ENCODE peak calls at places on chromosomes 3 and 15, in six cellular contexts. K is esophagus squamous epithelium, S is mammary epithelial cell, W is IMR-90, C is NT2/D1, O is left ventricle myocardium inferior. B is an unnamed sample.
A peak's percentile ranks its signal among the peaks of the same experiment; 100 is the strongest.

GRCh38 chr3:154427685-154428291 is 2.2 kb downstream of the GPR149 start:
- DNase-seq in K (no peak), C (no peak), W (no peak), S (no peak), O (no peak), B (no peak)

GRCh38 chr15:100346866-100347512 is 5.2 kb upstream of the ADAMTS17 start:
- DNase-seq in O (no peak), W (no peak), C (no peak), S (no peak), K (no peak), B (no peak)

GRCh38 chr3:66480666-66481065 is 20.2 kb downstream of the LRIG1 start:
- DNase-seq in O (no peak), W (peak; percentile 41), C (no peak), S (no peak), K (no peak), B (no peak)

GRCh38 chr3:197030379-197031314 is 1.0 kb upstream of the MELTF start:
- DNase-seq in S (no peak), C (no peak), K (no peak), W (no peak), O (no peak), B (no peak)

GRCh38 chr15:29805708-29806104 is 16.6 kb downstream of the TJP1 start:
- DNase-seq in S (no peak), W (no peak), O (no peak), K (no peak), C (no peak), B (no peak)

GRCh38 chr3:136473716-136474326 is 223.7 kb downstream of the PCCB start:
- DNase-seq in K (no peak), S (no peak), C (no peak), W (peak; percentile 94), O (no peak), B (no peak)

GRCh38 chr15:75732809-75733451 is 20.3 kb upstream of the CSPG4 start:
- DNase-seq in W (peak; percentile 65), C (peak; percentile 67), S (peak; percentile 44), O (peak; percentile 71), K (no peak), B (peak; percentile 22)

GRCh38 chr15:76162784-76163428 is 103.1 kb downstream of the TMEM266 start:
- DNase-seq in C (no peak), O (no peak), S (no peak), W (no peak), K (no peak), B (no peak)

GRCh38 chr3:85912981-85913380 is 954.2 kb downstream of the CADM2 start:
- DNase-seq in W (peak; percentile 2), K (no peak), C (no peak), S (peak; percentile 16), O (no peak), B (no peak)

GRCh38 chr3:116386168-116386567 is 59.1 kb downstream of the LSAMP start:
- DNase-seq in K (no peak), W (no peak), C (no peak), O (no peak), S (no peak), B (no peak)

GRCh38 chr15:31352911-31353811 is 26.5 kb downstream of the KLF13 start:
- DNase-seq in O (peak; percentile 77), S (no peak), C (no peak), W (peak; percentile 82), K (no peak), B (peak; percentile 75)

GRCh38 chr3:42836545-42837123 is 27.4 kb downstream of the ACKR2 start:
- DNase-seq in C (no peak), K (no peak), S (no peak), O (no peak), W (no peak), B (no peak)

GRCh38 chr3:122169911-122170310 is 13.6 kb upstream of the CASR start:
- DNase-seq in O (no peak), C (no peak), W (no peak), S (peak; percentile 15), K (no peak), B (no peak)

GRCh38 chr15:77024273-77025065 is 29.5 kb downstream of the PSTPIP1 start:
- DNase-seq in S (peak; percentile 21), W (peak; percentile 27), C (peak; percentile 40), O (peak; percentile 66), K (no peak), B (peak; percentile 65)

GRCh38 chr3:157595259-157595658 is 92.0 kb upstream of the VEPH1 start:
- DNase-seq in C (no peak), K (no peak), O (no peak), W (no peak), S (no peak), B (no peak)

GRCh38 chr15:75836953-75837321 is 6.3 kb upstream of the UBE2Q2 start:
- DNase-seq in W (peak; percentile 84), O (no peak), C (no peak), K (no peak), S (peak; percentile 82), B (peak; percentile 49)

GRCh38 chr3:25472747-25473146 is 44.7 kb downstream of the RARB start:
- DNase-seq in C (no peak), K (no peak), W (no peak), O (no peak), S (no peak), B (no peak)

GRCh38 chr15:34039506-34040123 is 611 bp upstream of the AVEN start:
- DNase-seq in C (no peak), K (no peak), S (peak; percentile 28), W (peak; percentile 45), O (no peak), B (no peak)

GRCh38 chr3:38968403-38968802 is 83.3 kb downstream of the SCN11A start:
- DNase-seq in O (no peak), W (no peak), C (no peak), K (no peak), S (no peak), B (no peak)

GRCh38 chr3:192481638-192482037 is 245.7 kb downstream of the FGF12 start:
- DNase-seq in C (no peak), O (no peak), W (peak; percentile 20), K (no peak), S (peak; percentile 39), B (no peak)

GRCh38 chr3:143329567-143330164 is 210.1 kb downstream of the CHST2 start:
- DNase-seq in W (no peak), K (no peak), O (no peak), S (no peak), C (no peak), B (no peak)

DNA sequence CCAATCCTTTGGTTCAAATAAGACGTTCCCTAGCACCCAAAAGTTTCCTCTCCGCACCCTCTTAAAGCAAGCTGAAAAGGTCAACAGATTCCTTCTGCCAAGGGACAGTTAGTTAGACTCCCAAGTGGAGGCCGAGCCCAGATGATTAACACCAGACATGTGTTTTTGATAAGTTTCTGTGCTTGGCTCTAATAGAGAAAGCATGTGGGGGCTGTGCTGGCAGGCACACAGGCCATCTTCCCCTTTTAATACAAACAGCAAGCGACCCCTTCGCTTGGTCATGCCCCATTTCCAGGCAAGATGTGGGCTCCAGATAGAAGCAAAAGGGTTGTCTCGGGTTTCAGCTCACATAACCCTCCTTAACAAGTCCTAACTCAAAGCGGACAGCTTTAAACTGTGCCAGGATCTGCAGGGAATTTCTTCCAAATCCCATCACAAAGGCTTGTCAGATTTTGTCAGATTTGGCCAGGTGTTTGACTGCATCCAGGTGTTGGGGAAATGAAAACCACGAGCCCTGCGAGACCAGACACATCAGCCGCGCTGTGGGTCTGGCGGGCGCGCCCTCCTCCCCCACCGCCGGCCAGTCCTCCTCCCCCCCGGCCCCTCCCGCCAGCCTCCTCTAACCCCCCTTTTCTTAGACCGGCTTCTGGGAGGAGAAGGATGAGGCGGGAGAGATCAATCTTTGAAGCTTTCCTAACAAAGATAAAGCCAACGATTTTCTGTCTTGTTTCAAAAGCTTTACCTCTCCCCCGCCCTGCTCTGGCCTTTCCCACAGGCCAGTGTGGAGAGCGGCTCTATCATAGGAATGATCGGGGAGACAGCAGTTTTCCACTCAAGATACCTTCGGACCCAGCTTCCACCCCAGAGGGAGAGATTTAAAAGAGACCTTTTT is 3.4 kb downstream of the HES1 start:
- DNase-seq in W (peak; percentile 76), S (peak; percentile 96), C (peak; percentile 79), O (peak; percentile 33), K (no peak), B (no peak)
- H3K4me1 ChIP-seq in W (peaks cover 15% of the 10 kb centered on the region), S (peaks cover 58% of the 10 kb centered on the region), C (peaks cover 10% of the 10 kb centered on the region), O (peaks cover 89% of the 10 kb centered on the region), K (peaks cover 36% of the 10 kb centered on the region), B (peaks cover 44% of the 10 kb centered on the region)

DNA sequence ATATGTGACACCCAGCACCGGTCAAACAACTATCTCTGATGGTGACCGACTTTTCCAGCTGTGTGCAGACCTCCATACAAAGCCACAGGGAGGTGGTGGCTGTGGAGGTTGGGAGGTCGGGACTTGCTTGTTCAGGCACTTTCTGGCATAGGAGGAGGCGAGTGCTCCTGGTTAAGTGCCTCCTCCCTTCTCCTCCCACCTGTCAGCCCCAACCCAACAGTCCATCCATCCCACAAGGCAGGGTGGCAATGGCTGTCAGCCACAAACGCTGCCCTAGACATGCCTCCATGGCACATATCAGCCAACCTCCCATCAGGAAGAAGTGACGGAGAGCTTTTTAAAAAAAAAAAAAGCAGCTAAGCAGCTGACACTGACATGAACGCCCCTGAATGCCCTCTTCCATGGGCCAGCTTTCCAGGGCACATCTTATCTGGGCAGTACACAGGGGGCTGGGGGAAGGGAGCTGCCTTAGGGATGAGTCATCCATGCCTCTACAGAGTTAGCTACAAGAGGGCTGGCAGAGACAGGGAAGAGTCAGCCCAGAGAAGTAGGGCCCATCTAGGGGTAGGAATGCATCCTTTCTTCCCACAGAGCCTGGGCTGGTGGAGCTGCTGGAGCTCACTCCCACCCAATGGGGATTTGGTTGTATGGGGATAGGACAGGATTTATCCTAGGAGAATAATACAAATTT is 41.2 kb downstream of the CCDC12 start:
- DNase-seq in S (peak; percentile 87), K (no peak), O (peak; percentile 83), W (peak; percentile 96), C (peak; percentile 95), B (no peak)
- H3K4me1 ChIP-seq in S (peaks cover 69% of the 10 kb centered on the region), K (peaks cover 60% of the 10 kb centered on the region), O (peaks cover 100% of the 10 kb centered on the region), W (peaks cover 52% of the 10 kb centered on the region), C (peaks cover 37% of the 10 kb centered on the region), B (peaks cover 36% of the 10 kb centered on the region)

GRCh38 chr15:52485290-52485689 is 43.4 kb downstream of the MYO5A start:
- DNase-seq in O (no peak), S (no peak), K (no peak), C (no peak), W (no peak), B (no peak)

GRCh38 chr15:52491460-52491859 is 37.2 kb downstream of the MYO5A start:
- DNase-seq in K (no peak), W (no peak), C (no peak), O (no peak), S (no peak), B (no peak)

GRCh38 chr15:52486003-52486996 is 42.4 kb downstream of the MYO5A start:
- DNase-seq in O (no peak), K (no peak), S (no peak), W (no peak), C (peak; percentile 2), B (no peak)

GRCh38 chr15:52492132-52492531 is 36.5 kb downstream of the MYO5A start:
- DNase-seq in S (no peak), W (no peak), K (no peak), C (no peak), O (no peak), B (no peak)

GRCh38 chr15:52488830-52489229 is 39.9 kb downstream of the MYO5A start:
- DNase-seq in S (no peak), K (no peak), W (no peak), C (no peak), O (no peak), B (no peak)
- H3K4me1 ChIP-seq in S (peaks cover 19% of the 10 kb centered on the region), K (no peaks in the 10 kb centered on the region), W (peaks cover 2% of the 10 kb centered on the region), C (no peaks in the 10 kb centered on the region), O (peaks cover 58% of the 10 kb centered on the region), B (peaks cover 16% of the 10 kb centered on the region)

DNA sequence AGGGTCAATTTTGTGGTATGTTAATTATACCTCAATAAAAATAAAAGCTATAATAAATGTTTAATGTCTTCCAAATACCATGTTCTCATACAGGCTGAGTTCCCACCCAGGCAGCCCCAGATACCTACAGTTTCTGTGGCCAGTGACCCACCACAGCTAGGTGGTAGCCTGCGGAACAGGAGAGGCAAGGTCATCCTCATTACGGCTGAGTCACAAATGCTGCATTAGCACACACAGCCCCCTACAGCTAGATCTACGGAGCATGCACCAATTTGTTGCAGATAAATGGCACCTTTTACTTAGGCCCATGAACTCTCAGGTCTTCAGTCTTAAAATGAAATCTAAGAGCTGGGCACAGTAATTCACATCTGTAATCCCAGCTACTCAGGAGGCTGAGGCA is 5.1 kb downstream of the SPATA12 start:
- DNase-seq in W (peak; percentile 19), K (no peak), S (no peak), O (no peak), C (no peak), B (no peak)
- H3K4me1 ChIP-seq in W (peaks cover 4% of the 10 kb centered on the region), K (peaks cover 26% of the 10 kb centered on the region), S (peaks cover 34% of the 10 kb centered on the region), O (peaks cover 32% of the 10 kb centered on the region), C (peaks cover 7% of the 10 kb centered on the region), B (no peaks in the 10 kb centered on the region)

B was measured in CD8-positive, alpha-beta T cell.